ENCODE peak calls at places on chromosome 1, in nine cellular contexts. M, B, Z, C, G, K, L, W and O are unnamed samples.

GRCh38 chr1:10586125-10586524 is 111.4 kb downstream of the PEX14 start:
- DNase-seq in C (no peak), M (no peak), Z (no peak), L (no peak), K (no peak), B (no peak), G (no peak), W (no peak), O (no peak)

GRCh38 chr1:208731976-208732821 is 488.0 kb upstream of the PLXNA2 start:
- DNase-seq in Z (no peak), M (no peak), B (no peak), G (no peak), K (no peak), L (no peak), C (no peak), W (no peak), O (no peak)

GRCh38 chr1:101302831-101303511 is 66.2 kb downstream of the S1PR1 start:
- DNase-seq in Z (no peak), G (no peak), M (peak; percentile 54), K (no peak), W (no peak), B (peak; percentile 25), C (no peak), L (no peak), O (no peak)

GRCh38 chr1:210294991-210295773 is 33.5 kb upstream of the HHAT start:
- DNase-seq in C (no peak), G (peak; percentile 84), L (no peak), B (no peak), K (peak; percentile 56), M (peak; percentile 81), Z (peak; percentile 41), W (peak; percentile 74), O (no peak)

GRCh38 chr1:36482724-36483388 is at the start of gene CSF3R:
- DNase-seq in B (no peak), Z (no peak), M (no peak), C (no peak), G (no peak), K (no peak), W (no peak), L (no peak), O (no peak)

GRCh38 chr1:85289848-85290335 is 13.5 kb upstream of the BCL10 start:
- DNase-seq in C (no peak), L (no peak), W (no peak), M (no peak), K (no peak), Z (no peak), G (no peak), B (no peak), O (no peak)

GRCh38 chr1:35560256-35561225 is 2.9 kb downstream of the NCDN start:
- DNase-seq in C (peak; percentile 86), B (peak; percentile 82), M (peak; percentile 36), G (no peak), K (peak; percentile 44), W (no peak), L (no peak), Z (peak; percentile 67), O (peak; percentile 88)

GRCh38 chr1:24154215-24154614 is 11.3 kb upstream of the IL22RA1 start:
- DNase-seq in M (no peak), G (no peak), Z (no peak), W (no peak), B (no peak), C (no peak), L (no peak), K (no peak), O (no peak)

GRCh38 chr1:99146129-99146848 is 118.0 kb upstream of the PLPPR4 start:
- DNase-seq in G (no peak), W (no peak), Z (no peak), K (no peak), M (no peak), C (no peak), B (no peak), L (no peak), O (no peak)

GRCh38 chr1:246583448-246584185 is 17.4 kb downstream of the CNST start:
- DNase-seq in K (no peak), G (peak; percentile 76), W (peak; percentile 34), C (peak; percentile 44), Z (no peak), L (no peak), M (peak; percentile 51), B (peak; percentile 84), O (peak; percentile 80)

GRCh38 chr1:243230914-243231313 is 24.2 kb downstream of the CEP170 start:
- DNase-seq in B (no peak), L (no peak), G (no peak), C (no peak), M (peak; percentile 77), Z (no peak), W (peak; percentile 16), K (no peak), O (no peak)

GRCh38 chr1:82329226-82329625 is 528.5 kb downstream of the ADGRL2 start:
- DNase-seq in K (no peak), L (no peak), Z (no peak), C (no peak), B (no peak), W (no peak), G (no peak), M (no peak), O (no peak)

GRCh38 chr1:40944326-40944725 is 35.2 kb upstream of the CTPS1 start:
- DNase-seq in G (peak; percentile 64), W (no peak), C (no peak), M (peak; percentile 26), K (peak; percentile 44), B (peak; percentile 48), Z (no peak), L (no peak), O (peak; percentile 73)

GRCh38 chr1:112304151-112304550 is 91.9 kb upstream of the CTTNBP2NL start:
- DNase-seq in B (no peak), L (no peak), M (no peak), Z (no peak), G (no peak), C (no peak), K (no peak), W (no peak), O (no peak)

GRCh38 chr1:230188826-230189225 is 121.8 kb downstream of the GALNT2 start:
- DNase-seq in W (no peak), G (no peak), B (no peak), M (no peak), Z (no peak), L (no peak), K (no peak), C (peak; percentile 14), O (no peak)

GRCh38 chr1:230187290-230187689 is 120.3 kb downstream of the GALNT2 start:
- DNase-seq in Z (no peak), B (no peak), L (no peak), C (peak; percentile 13), K (no peak), M (no peak), G (no peak), W (no peak), O (no peak)

GRCh38 chr1:230185076-230186001 is 118.3 kb downstream of the GALNT2 start:
- DNase-seq in C (peak; percentile 26), Z (no peak), W (no peak), K (no peak), G (no peak), L (no peak), B (no peak), M (no peak), O (no peak)

GRCh38 chr1:230186874-230187273 is 119.8 kb downstream of the GALNT2 start:
- DNase-seq in Z (no peak), L (no peak), M (no peak), G (no peak), W (no peak), B (no peak), K (no peak), C (no peak), O (no peak)

DNA sequence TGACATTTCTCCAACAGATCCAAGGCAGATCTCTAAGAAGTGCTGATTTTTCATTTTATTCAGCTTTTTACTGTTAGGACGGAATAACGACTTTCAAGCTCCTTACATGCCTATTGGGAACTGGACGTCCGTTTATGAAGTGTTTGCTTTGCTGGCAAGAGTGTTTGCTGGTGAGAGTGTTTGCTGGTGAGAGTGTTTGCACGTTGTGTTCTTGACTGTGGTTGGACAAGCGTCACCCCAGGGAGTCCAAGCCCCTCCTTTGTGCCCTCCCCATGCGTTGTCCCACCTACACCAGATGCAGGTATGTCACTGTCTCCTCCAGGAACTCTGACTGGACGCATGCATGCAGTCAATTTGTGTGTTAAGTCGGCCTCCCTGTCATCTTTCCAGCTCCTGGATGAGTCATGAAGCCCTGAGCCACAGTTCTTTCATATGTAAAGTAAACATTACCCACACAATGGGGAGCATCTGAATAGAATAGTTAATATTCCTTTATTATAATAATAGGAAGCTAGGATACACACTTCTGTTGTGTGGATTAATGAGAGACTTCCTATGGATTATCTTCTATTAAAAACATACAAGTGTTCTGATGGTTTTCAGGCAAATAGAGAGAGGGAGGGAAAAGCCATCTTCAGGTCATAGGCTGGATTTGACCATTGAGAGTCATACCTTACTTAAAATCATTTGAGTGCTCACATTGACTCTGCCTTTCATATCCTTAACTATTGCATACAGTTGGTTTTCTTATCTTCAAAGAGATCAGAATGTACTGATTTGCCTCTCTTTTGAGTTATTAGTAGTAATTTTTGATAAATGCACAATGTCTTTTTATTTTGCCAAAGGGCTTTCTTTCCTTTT is 119.2 kb downstream of the GALNT2 start:
- DNase-seq in C (peak; percentile 69), Z (peak; percentile 45), G (no peak), L (peak; percentile 73), B (peak; percentile 81), M (peak; percentile 86), W (peak; percentile 87), K (no peak), O (no peak)
- H3K4me3 ChIP-seq in C (peak overlapping the region; percentile 19), Z (no peak overlapping the region), G (peak overlapping the region; percentile 9), L (no peak overlapping the region), B (no peak overlapping the region), M (no peak overlapping the region), W (no peak overlapping the region), K (no peak overlapping the region), O (no peak overlapping the region)

DNA sequence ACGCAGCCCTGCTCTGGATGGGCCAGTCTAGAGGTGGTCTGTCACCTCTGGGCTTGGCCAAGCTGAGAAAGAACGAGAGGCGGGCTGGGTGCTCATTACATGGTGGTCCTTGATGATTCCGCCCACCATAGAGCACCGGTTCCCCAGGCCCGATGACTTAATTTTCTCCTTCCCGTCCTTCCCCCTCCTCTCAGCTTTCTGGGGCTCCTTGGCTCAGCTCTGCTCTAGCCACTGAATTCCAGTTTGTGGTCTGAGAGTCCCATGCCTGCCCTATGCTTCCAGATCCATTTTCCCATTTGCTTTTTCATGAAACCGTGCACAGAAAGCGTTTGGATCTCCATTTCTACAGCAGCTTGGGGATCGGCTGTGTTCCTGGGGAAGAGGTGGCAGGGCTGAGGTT is 318.5 kb upstream of the C1orf174 start:
- DNase-seq in M (no peak), W (no peak), B (no peak), K (no peak), G (no peak), Z (no peak), L (no peak), C (no peak), O (no peak)
- H3K9me3 ChIP-seq in M (no peaks in the 10 kb centered on the region), W (no peaks in the 10 kb centered on the region), B (no peaks in the 10 kb centered on the region), K (no peaks in the 10 kb centered on the region), G (no peaks in the 10 kb centered on the region), Z (no peaks in the 10 kb centered on the region), L (no peaks in the 10 kb centered on the region), C (peaks cover 10% of the 10 kb centered on the region), O (no peaks in the 10 kb centered on the region)

GRCh38 chr1:217602380-217602779 is 28.5 kb downstream of the GPATCH2 start:
- DNase-seq in G (no peak), W (no peak), K (no peak), B (no peak), M (no peak), L (no peak), C (no peak), Z (no peak), O (no peak)
- H3K4me3 ChIP-seq in G (no peak overlapping the region), W (no peak overlapping the region), K (no peak overlapping the region), B (no peak overlapping the region), M (no peak overlapping the region), L (no peak overlapping the region), C (no peak overlapping the region), Z (no peak overlapping the region), O (no peak overlapping the region)

GRCh38 chr1:212309967-212310366 is 24.8 kb downstream of the PPP2R5A start:
- DNase-seq in M (no peak), G (no peak), B (no peak), Z (no peak), W (no peak), K (no peak), C (no peak), L (no peak), O (no peak)
- H3K9me3 ChIP-seq in M (no peaks in the 10 kb centered on the region), G (no peaks in the 10 kb centered on the region), B (no peaks in the 10 kb centered on the region), Z (no peaks in the 10 kb centered on the region), W (no peaks in the 10 kb centered on the region), K (peaks cover 6% of the 10 kb centered on the region), C (no peaks in the 10 kb centered on the region), L (no peaks in the 10 kb centered on the region), O (no peaks in the 10 kb centered on the region)